ENCODE peak calls at places on chromosomes 4 and X, in five cellular contexts. G is Peyer's patch, U is A549, W is NB4, C is HepG2. M is an unnamed sample.

GRCh38 chrX:88735835-88736234 is 11.2 kb upstream of the CPXCR1 start:
- DNase-seq in G (no peak), U (no peak), W (no peak), C (no peak), M (no peak)

GRCh38 chr4:72935462-72935861 is 134.1 kb downstream of the COX18 start:
- DNase-seq in G (no peak), U (no peak), W (no peak), C (no peak), M (no peak)

GRCh38 chr4:92163348-92163747 is 140.4 kb upstream of the GRID2 start:
- DNase-seq in G (no peak), U (peak), W (peak), C (no peak), M (no peak)

GRCh38 chrX:45351478-45351877 is 150.8 kb upstream of the DIPK2B start:
- DNase-seq in G (no peak), U (no peak), W (no peak), C (no peak), M (no peak)

GRCh38 chr4:125780159-125780558 is 465.4 kb downstream of the FAT4 start:
- DNase-seq in G (no peak), U (no peak), W (no peak), C (no peak), M (no peak)

GRCh38 chr4:120052840-120053239 is 13.8 kb downstream of the MAD2L1 start:
- DNase-seq in G (no peak), U (peak), W (peak), C (no peak), M (no peak)

GRCh38 chrX:121832446-121832845 is 785.0 kb downstream of the GLUD2 start:
- DNase-seq in G (no peak), U (no peak), W (no peak), C (no peak), M (no peak)

GRCh38 chrX:9867753-9868152 is 81.5 kb downstream of the SHROOM2 start:
- DNase-seq in G (no peak), U (no peak), W (no peak), C (no peak), M (no peak)

GRCh38 chr4:40307627-40308497 is 27.3 kb upstream of the CHRNA9 start:
- DNase-seq in G (no peak), U (no peak), W (peak), C (no peak), M (no peak)

GRCh38 chr4:10115271-10115656 is 1.3 kb downstream of the WDR1 start:
- DNase-seq in G (peak), U (no peak), W (peak), C (peak), M (no peak)

GRCh38 chr4:3736806-3737205 is 29.4 kb upstream of the ADRA2C start:
- DNase-seq in G (no peak), U (no peak), W (no peak), C (no peak), M (no peak)

GRCh38 chr4:153440475-153440874 is 25.7 kb upstream of the TMEM131L start:
- DNase-seq in G (no peak), U (no peak), W (no peak), C (no peak), M (no peak)

GRCh38 chrX:12210196-12210815 is 72.0 kb downstream of the FRMPD4 start:
- DNase-seq in G (no peak), U (peak), W (no peak), C (no peak), M (no peak)

GRCh38 chrX:72258174-72258573 is 18.9 kb downstream of the RPS4X start:
- DNase-seq in G (no peak), U (peak), W (no peak), C (peak), M (no peak)

GRCh38 chrX:30153175-30153880 is 62.0 kb upstream of the MAGEB2 start:
- DNase-seq in G (no peak), U (no peak), W (no peak), C (no peak), M (no peak)

GRCh38 chrX:26822448-26822847 is 606.5 kb downstream of the MAGEB5 start:
- DNase-seq in G (no peak), U (no peak), W (no peak), C (no peak), M (no peak)
- TF ChIP-seq CTCF in G (no peak), U (no peak), W (no peak), C (no peak), M (no peak)

DNA sequence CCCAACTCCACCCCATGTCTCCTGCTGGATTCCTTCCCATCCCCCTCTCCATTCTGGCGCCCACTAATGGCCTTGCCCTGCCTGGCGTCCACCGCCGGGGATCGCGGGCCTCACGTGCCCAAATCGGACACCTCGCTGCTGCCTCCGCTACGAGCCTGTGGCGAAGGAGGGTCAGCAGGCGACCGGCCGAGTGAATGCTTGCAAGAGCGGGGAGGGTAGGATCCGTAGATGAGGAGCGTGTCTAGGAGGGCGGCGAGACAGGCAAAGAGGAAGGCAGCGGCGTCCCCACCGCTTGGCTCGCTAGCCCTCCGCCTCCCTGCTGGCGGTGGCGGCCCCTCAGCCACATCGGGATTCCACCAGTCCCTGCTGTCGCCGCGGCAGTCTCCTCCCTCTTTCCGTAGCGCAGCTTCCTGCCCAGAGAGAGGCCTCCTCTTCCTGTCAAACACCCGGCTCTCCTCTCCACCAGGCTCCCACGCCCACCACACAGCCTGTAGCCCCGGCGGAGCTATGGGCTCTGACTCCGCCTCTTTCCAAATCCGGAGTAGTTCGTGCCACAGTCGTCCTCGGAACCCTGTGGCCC is at the start of gene SPIN2B:
- DNase-seq in G (peak), U (peak), W (peak), C (peak), M (peak)
- TF ChIP-seq POLR2A in G (no peak), U (peak), W (peak), C (peak), M (peak)

DNA sequence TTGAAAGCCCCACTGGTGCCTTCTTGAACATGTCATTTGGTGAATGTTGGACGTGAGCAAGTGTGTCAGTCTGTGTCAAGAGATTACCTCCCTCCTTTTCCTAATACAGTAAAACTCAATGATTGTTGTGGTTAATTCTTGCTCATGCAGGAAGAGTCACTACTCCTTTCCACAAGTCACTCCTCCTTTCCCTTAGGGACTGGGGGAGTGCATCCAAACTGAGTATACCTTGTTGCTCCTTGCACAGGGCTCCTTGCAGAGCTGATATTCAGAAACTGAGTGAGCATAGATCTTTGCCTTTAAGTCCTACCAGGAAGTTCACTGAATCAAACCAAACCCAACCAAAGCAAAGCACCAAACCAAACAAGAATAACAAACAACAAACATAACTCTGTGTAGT is 63.9 kb downstream of the GPR50 start:
- DNase-seq in G (no peak), U (no peak), W (no peak), C (no peak), M (no peak)
- TF ChIP-seq CTCF in G (no peak), U (no peak), W (no peak), C (no peak), M (no peak)

GRCh38 chrX:20140410-20140809 is 1.2 kb downstream of the EIF1AX start:
- DNase-seq in G (no peak), U (no peak), W (peak), C (no peak), M (no peak)

GRCh38 chrX:20139966-20140365 is 1.7 kb downstream of the EIF1AX start:
- DNase-seq in G (no peak), U (no peak), W (no peak), C (no peak), M (no peak)

GRCh38 chrX:20143539-20143938 is 1.9 kb upstream of the EIF1AX start:
- DNase-seq in G (no peak), U (peak), W (peak), C (peak), M (no peak)

GRCh38 chrX:20143111-20143510 is 1.5 kb upstream of the EIF1AX start:
- DNase-seq in G (no peak), U (no peak), W (no peak), C (no peak), M (no peak)

DNA sequence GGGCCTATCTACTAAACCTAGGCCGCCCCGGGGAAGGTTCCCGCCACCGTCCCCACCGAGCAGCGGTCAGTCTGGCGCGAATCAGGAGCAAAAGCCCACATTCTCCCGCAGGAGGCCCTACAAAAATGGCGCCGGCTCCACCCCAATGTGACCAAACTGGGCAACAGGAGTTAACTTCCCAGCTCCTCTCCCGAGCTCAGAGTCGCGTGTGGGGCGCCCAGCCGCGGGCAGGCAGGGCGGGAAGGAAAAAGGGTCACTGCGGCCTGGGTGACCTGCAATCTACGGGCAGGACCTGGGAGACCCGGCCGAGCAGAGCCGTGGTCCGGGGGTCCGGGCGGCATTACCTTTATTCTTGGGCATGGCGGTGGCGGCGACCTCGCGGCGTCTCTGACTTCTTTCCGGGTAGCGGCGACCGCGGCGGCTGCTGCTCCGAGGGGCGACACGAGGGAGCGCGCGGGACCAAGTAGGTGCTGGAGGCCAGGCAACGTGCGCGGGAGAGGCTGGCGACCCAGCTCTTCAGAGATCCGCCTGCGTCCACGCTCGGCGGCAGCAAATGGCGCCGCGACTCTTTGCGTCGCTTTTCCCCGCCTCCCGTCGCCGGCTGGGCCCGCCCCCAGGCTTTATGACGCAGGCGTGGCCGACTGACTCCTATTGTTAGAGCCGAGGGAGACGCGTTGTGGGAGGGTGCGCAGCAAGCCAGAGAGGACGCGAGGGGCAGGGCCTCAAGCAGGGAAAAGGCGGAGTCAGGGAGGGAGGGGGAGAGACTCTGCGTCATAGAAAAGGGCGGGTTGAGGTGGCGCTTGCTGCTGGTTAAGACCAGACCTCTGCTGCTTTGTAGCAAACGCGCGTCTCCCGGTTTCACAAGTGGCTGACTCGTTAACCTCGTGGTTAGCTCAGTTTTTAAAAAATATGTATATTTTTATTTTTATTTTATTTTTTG is at the start of gene EIF1AX:
- DNase-seq in G (peak), U (peak), W (peak), C (peak), M (peak)
- TF ChIP-seq POLR2A in G (peak), U (peak), W (peak), C (peak), M (peak)

GRCh38 chrX:101803451-101803850 is 128.4 kb downstream of the ZMAT1 start:
- DNase-seq in G (no peak), U (peak), W (no peak), C (no peak), M (no peak)
- TF ChIP-seq CTCF in G (no peak), U (peak), W (peak), C (no peak), M (no peak)

GRCh38 chr4:17788956-17789355 is 7.5 kb upstream of the FAM184B start:
- DNase-seq in G (no peak), U (no peak), W (no peak), C (no peak), M (no peak)
- TF ChIP-seq POLR2A in G (no peak), U (no peak), W (no peak), C (no peak), M (no peak)

GRCh38 chrX:153502131-153502530 is 7.4 kb downstream of the BGN start:
- DNase-seq in G (no peak), U (no peak), W (no peak), C (no peak), M (no peak)

GRCh38 chrX:153504445-153505016 is 9.8 kb downstream of the BGN start:
- DNase-seq in G (no peak), U (no peak), W (peak), C (no peak), M (no peak)

GRCh38 chrX:153502796-153503195 is 8.0 kb downstream of the BGN start:
- DNase-seq in G (no peak), U (no peak), W (no peak), C (no peak), M (no peak)

GRCh38 chrX:153507484-153508178 is 9.8 kb upstream of the ATP2B3 start:
- DNase-seq in G (peak), U (peak), W (peak), C (peak), M (peak)

GRCh38 chrX:153505361-153505760 is 10.6 kb downstream of the BGN start:
- DNase-seq in G (no peak), U (no peak), W (no peak), C (no peak), M (no peak)
- TF ChIP-seq CTCF in G (no peak), U (no peak), W (no peak), C (no peak), M (no peak)

GRCh38 chrX:154515803-154516654 is at the start of gene FAM3A:
- DNase-seq in G (peak), U (peak), W (peak), C (peak), M (peak)
- TF ChIP-seq POLR2A in G (peak), U (peak), W (peak), C (peak), M (peak)

GRCh38 chr4:154686838-154687237 is 57.0 kb upstream of the LRAT start:
- DNase-seq in G (no peak), U (no peak), W (no peak), C (no peak), M (no peak)
- TF ChIP-seq CTCF in G (no peak), U (peak), W (no peak), C (no peak), M (no peak)